ENCODE peak calls at places on chromosomes 13 and 19, in ten cellular contexts. K is WTC11, O is H9, C is tibial artery, P is endodermal cell, F is IMR-90, Q is lower leg skin, D is AG09309, I is glutamatergic neuron, T is endothelial cell of umbilical vein. W is an unnamed sample.

GRCh38 chr19:53549354-53549753 is 11.4 kb downstream of the ZNF331 start:
- DNase-seq in O (no peak), P (no peak), I (no peak), C (no peak), Q (peak; percentile 25), D (peak; percentile 81), T (no peak), K (no peak), F (peak; percentile 68), W (no peak)

GRCh38 chr13:42110410-42111155 is 62.1 kb downstream of the DGKH start:
- DNase-seq in C (no peak), T (peak; percentile 84), D (peak; percentile 55), Q (peak; percentile 28), I (no peak), F (peak; percentile 82), O (no peak), P (no peak), K (no peak), W (no peak)

GRCh38 chr19:55224038-55224665 is 4.4 kb downstream of the TMEM86B start:
- DNase-seq in C (no peak), F (no peak), K (no peak), D (no peak), P (no peak), T (no peak), O (peak; percentile 24), Q (no peak), I (no peak), W (no peak)

GRCh38 chr13:36026556-36026955 is 104.6 kb downstream of the DCLK1 start:
- DNase-seq in Q (no peak), I (no peak), F (no peak), O (no peak), D (no peak), P (no peak), T (no peak), K (no peak), C (no peak), W (no peak)

GRCh38 chr13:107886118-107886517 is 329.2 kb downstream of the LIG4 start:
- DNase-seq in K (no peak), O (no peak), F (no peak), P (no peak), D (peak; percentile 46), Q (no peak), T (no peak), I (no peak), C (no peak), W (no peak)

GRCh38 chr19:40238775-40239174 is 12.3 kb upstream of the CCNP start:
- DNase-seq in C (no peak), P (no peak), I (no peak), K (no peak), F (no peak), T (no peak), O (no peak), Q (no peak), D (no peak), W (no peak)

GRCh38 chr13:108227651-108228272 is 9.6 kb downstream of the ABHD13 start:
- DNase-seq in I (no peak), D (no peak), O (no peak), Q (no peak), P (no peak), C (no peak), K (no peak), T (peak; percentile 55), F (peak; percentile 52), W (no peak)

GRCh38 chr13:92967923-92968322 is 258.7 kb upstream of the GPC6 start:
- DNase-seq in T (no peak), Q (no peak), O (no peak), D (peak; percentile 1), P (peak; percentile 48), I (no peak), K (no peak), F (peak; percentile 16), C (no peak), W (peak; percentile 39)

GRCh38 chr19:38049105-38049649 is 142.2 kb downstream of the SIPA1L3 start:
- DNase-seq in Q (no peak), P (no peak), I (no peak), K (no peak), D (no peak), T (no peak), C (no peak), O (no peak), F (no peak), W (no peak)

GRCh38 chr13:73089216-73089615 is 30.4 kb downstream of the KLF5 start:
- DNase-seq in D (no peak), F (no peak), Q (no peak), P (no peak), I (no peak), O (no peak), C (no peak), T (no peak), K (no peak), W (no peak)

GRCh38 chr13:30789360-30789862 is 54.1 kb downstream of the ALOX5AP start:
- DNase-seq in F (no peak), K (no peak), P (no peak), I (no peak), Q (no peak), T (no peak), D (no peak), C (no peak), O (no peak), W (no peak)

GRCh38 chr19:51807111-51807701 is 12.2 kb downstream of the FPR3 start:
- DNase-seq in P (peak; percentile 73), D (no peak), O (peak; percentile 28), C (no peak), T (no peak), I (no peak), K (peak; percentile 25), Q (no peak), F (no peak), W (no peak)

GRCh38 chr13:28488376-28489005 is 6.4 kb downstream of the FLT1 start:
- DNase-seq in F (no peak), C (no peak), O (no peak), T (no peak), D (no peak), P (no peak), K (no peak), I (no peak), Q (no peak), W (no peak)

GRCh38 chr13:113187263-113187669 is 21.2 kb downstream of the PCID2 start:
- DNase-seq in P (peak; percentile 41), F (peak; percentile 100), I (peak; percentile 48), K (no peak), Q (peak; percentile 91), T (peak; percentile 96), C (peak; percentile 90), O (no peak), D (peak; percentile 98), W (no peak)

GRCh38 chr13:27037171-27037570 is 134.4 kb downstream of the USP12 start:
- DNase-seq in F (no peak), Q (no peak), D (no peak), I (no peak), C (no peak), K (no peak), P (no peak), T (no peak), O (no peak), W (no peak)

GRCh38 chr19:19110410-19111137 is 27.7 kb downstream of the TMEM161A start:
- DNase-seq in C (no peak), D (no peak), Q (no peak), K (peak; percentile 81), F (no peak), O (peak; percentile 69), T (peak; percentile 31), P (peak; percentile 83), I (peak; percentile 83), W (no peak)
- TF ChIP-seq CTCF in C (no peak), D (no peak), Q (no peak), K (peak; percentile 22), F (no peak), O (peak; percentile 73), T (peak; percentile 62), P (peak; percentile 76), I (peak; percentile 48), W (no peak)

DNA sequence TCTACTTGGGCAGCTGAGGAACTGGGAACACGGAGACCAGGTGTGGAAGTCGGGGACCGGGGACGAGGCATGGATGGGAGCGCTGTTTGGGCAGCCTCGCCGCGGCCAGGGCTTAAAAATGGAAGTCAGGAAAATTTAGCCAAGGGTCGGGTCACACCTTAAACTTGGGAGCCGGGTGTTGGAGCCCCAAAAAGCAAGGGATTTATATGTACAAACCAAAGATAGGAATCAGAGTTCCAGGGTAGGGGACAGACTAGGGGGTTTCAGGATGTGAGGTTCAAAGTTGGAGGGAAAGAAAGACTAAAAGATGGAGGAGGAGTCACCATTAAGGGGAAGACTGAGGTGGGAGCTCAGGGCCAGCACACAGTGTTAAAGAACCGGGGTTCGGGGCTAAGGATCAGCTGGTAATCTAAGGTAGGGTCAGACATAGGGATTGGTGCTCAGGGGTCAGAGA is 530 bp downstream of the FOXA3 start:
- DNase-seq in P (no peak), Q (no peak), D (no peak), T (no peak), I (no peak), O (no peak), C (no peak), F (no peak), K (no peak), W (no peak)
- TF ChIP-seq CTCF in P (no peak), Q (no peak), D (no peak), T (no peak), I (no peak), O (no peak), C (no peak), F (no peak), K (no peak), W (no peak)

GRCh38 chr13:109917422-109917821 is 131.0 kb upstream of the IRS2 start:
- DNase-seq in P (no peak), I (no peak), C (no peak), T (no peak), D (no peak), O (no peak), F (no peak), Q (no peak), K (no peak), W (no peak)
- TF ChIP-seq CTCF in P (no peak), I (no peak), C (no peak), T (no peak), D (no peak), O (no peak), F (no peak), Q (no peak), K (no peak), W (no peak)

GRCh38 chr19:50628551-50628950 is 11.1 kb downstream of the SYT3 start:
- DNase-seq in T (no peak), D (no peak), P (peak; percentile 5), O (no peak), I (no peak), F (no peak), K (no peak), C (no peak), Q (no peak), W (no peak)

GRCh38 chr19:50626796-50627195 is 12.9 kb downstream of the SYT3 start:
- DNase-seq in T (no peak), K (no peak), O (no peak), F (peak; percentile 3), P (peak; percentile 22), C (no peak), I (no peak), D (no peak), Q (no peak), W (no peak)

GRCh38 chr19:50626011-50626410 is 13.7 kb downstream of the SYT3 start:
- DNase-seq in I (no peak), C (no peak), T (no peak), K (no peak), Q (no peak), P (peak; percentile 18), D (no peak), O (no peak), F (no peak), W (no peak)

GRCh38 chr19:50628146-50628545 is 11.5 kb downstream of the SYT3 start:
- DNase-seq in Q (no peak), O (no peak), T (no peak), P (peak; percentile 45), D (no peak), F (no peak), C (no peak), I (no peak), K (no peak), W (no peak)

GRCh38 chr19:50624949-50625600 is 14.6 kb downstream of the SYT3 start:
- DNase-seq in C (no peak), F (no peak), Q (no peak), T (no peak), P (peak; percentile 25), O (no peak), I (no peak), D (no peak), K (no peak), W (no peak)
- TF ChIP-seq CTCF in C (no peak), F (no peak), Q (no peak), T (no peak), P (no peak), O (no peak), I (no peak), D (no peak), K (no peak), W (no peak)